ENCODE peak calls at places on chromosomes 16 and 17, in six cellular contexts. U is A549, M is stomach, E is SJSA1, Q is IMR-90, B is ascending aorta. N is an unnamed sample.
A peak's percentile ranks its signal among the peaks of the same experiment; 100 is the strongest.

GRCh38 chr17:38417210-38417951 is 10.9 kb upstream of the ARHGAP23 start:
- DNase-seq in E (no peak), B (no peak), M (no peak), U (no peak), Q (no peak), N (no peak)

GRCh38 chr16:24514096-24514495 is 25.3 kb upstream of the RBBP6 start:
- DNase-seq in M (no peak), Q (no peak), B (no peak), U (no peak), E (no peak), N (no peak)

GRCh38 chr16:57126412-57126811 is 34.0 kb downstream of the CPNE2 start:
- DNase-seq in E (no peak), U (no peak), B (no peak), M (no peak), Q (no peak), N (no peak)

GRCh38 chr16:12245923-12246290 is 269.4 kb downstream of the SNX29 start:
- DNase-seq in E (no peak), M (no peak), Q (no peak), B (no peak), U (no peak), N (no peak)

GRCh38 chr17:20123209-20123608 is 114.0 kb downstream of the SPECC1 start:
- DNase-seq in Q (no peak), B (no peak), U (no peak), E (no peak), M (no peak), N (no peak)

GRCh38 chr17:72588561-72588960 is 467.7 kb downstream of the SOX9 start:
- DNase-seq in E (no peak), M (no peak), Q (no peak), U (no peak), B (no peak), N (no peak)

GRCh38 chr17:58321571-58322525 is 6.7 kb downstream of the TSPOAP1 start:
- DNase-seq in B (no peak), E (no peak), Q (no peak), M (no peak), U (no peak), N (no peak)

GRCh38 chr16:4263504-4264436 is 9.1 kb downstream of the TFAP4 start:
- DNase-seq in B (no peak), U (peak; percentile 46), E (peak; percentile 71), Q (peak; percentile 86), M (peak; percentile 47), N (no peak)

GRCh38 chr17:41284043-41284442 is 8.5 kb downstream of the KRTAP9-7 start:
- DNase-seq in E (peak; percentile 85), U (no peak), Q (peak; percentile 41), M (no peak), B (no peak), N (no peak)

GRCh38 chr16:22813946-22814325 is at the start of gene HS3ST2:
- DNase-seq in U (no peak), B (no peak), E (no peak), Q (no peak), M (no peak), N (no peak)

GRCh38 chr17:74429604-74430384 is 2.1 kb upstream of the GPRC5C start:
- DNase-seq in M (peak; percentile 74), E (peak; percentile 32), B (no peak), U (no peak), Q (no peak), N (no peak)

GRCh38 chr17:49729074-49729473 is 21.3 kb upstream of the SLC35B1 start:
- DNase-seq in E (no peak), U (no peak), M (no peak), Q (no peak), B (no peak), N (no peak)

GRCh38 chr17:17042851-17043667 is 802 bp downstream of the MPRIP start:
- DNase-seq in Q (peak; percentile 66), M (no peak), B (no peak), E (peak; percentile 55), U (no peak), N (no peak)

GRCh38 chr17:50331085-50331791 is 14.7 kb upstream of the XYLT2 start:
- DNase-seq in M (no peak), Q (peak; percentile 99), B (no peak), E (no peak), U (no peak), N (no peak)

GRCh38 chr16:50553182-50553710 is 5.0 kb downstream of the NKD1 start:
- DNase-seq in U (no peak), Q (no peak), E (no peak), M (no peak), B (no peak), N (no peak)

GRCh38 chr17:45320931-45321461 is 4.2 kb upstream of the MAP3K14 start:
- DNase-seq in U (peak; percentile 93), Q (peak; percentile 97), E (peak; percentile 96), B (no peak), M (no peak), N (no peak)

GRCh38 chr17:15411556-15412198 is 55.7 kb downstream of the CDRT4 start:
- DNase-seq in B (no peak), Q (no peak), U (no peak), E (no peak), M (no peak), N (no peak)

GRCh38 chr17:76276461-76277299 is 11.5 kb downstream of the UBALD2 start:
- DNase-seq in B (no peak), U (no peak), E (no peak), Q (peak; percentile 31), M (no peak), N (no peak)

GRCh38 chr17:31093866-31094599 is 744 bp upstream of the NF1 start:
- DNase-seq in E (no peak), Q (no peak), U (no peak), M (no peak), B (no peak), N (no peak)

GRCh38 chr16:58459344-58460218 is 40.4 kb upstream of the NDRG4 start:
- DNase-seq in M (no peak), Q (peak; percentile 43), E (no peak), U (peak; percentile 75), B (no peak), N (no peak)

GRCh38 chr16:4415538-4416199 is 727 bp downstream of the CORO7 start:
- DNase-seq in E (peak; percentile 39), Q (no peak), M (peak; percentile 58), U (no peak), B (no peak), N (peak; percentile 51)

GRCh38 chr17:896439-896838 is 83.1 kb downstream of the NXN start:
- DNase-seq in B (no peak), Q (peak; percentile 66), M (no peak), U (no peak), E (no peak), N (no peak)

GRCh38 chr17:58158181-58158580 is 8.6 kb upstream of the OR4D2 start:
- DNase-seq in B (no peak), E (no peak), Q (no peak), M (no peak), U (no peak), N (no peak)

GRCh38 chr17:81553018-81553615 is 964 bp upstream of the FAAP100 start:
- DNase-seq in Q (peak; percentile 66), M (peak; percentile 83), E (peak; percentile 83), B (peak; percentile 59), U (peak; percentile 92), N (peak; percentile 74)

GRCh38 chr17:81556175-81556691 is 4.1 kb upstream of the FAAP100 start:
- DNase-seq in M (no peak), Q (peak; percentile 60), B (no peak), U (peak; percentile 64), E (no peak), N (no peak)

GRCh38 chr17:81552244-81553017 is at the start of gene FAAP100:
- DNase-seq in U (peak; percentile 89), M (peak; percentile 84), E (peak; percentile 95), B (no peak), Q (peak; percentile 72), N (peak; percentile 76)

GRCh38 chr17:81551458-81552243 is 502 bp downstream of the FAAP100 start:
- DNase-seq in U (peak; percentile 46), M (no peak), B (no peak), Q (peak; percentile 16), E (no peak), N (no peak)

GRCh38 chr17:81553616-81554181 is 1.5 kb upstream of the FAAP100 start:
- DNase-seq in B (no peak), Q (peak; percentile 99), E (peak; percentile 69), M (no peak), U (peak; percentile 71), N (no peak)
- H3K4me3 ChIP-seq in B (peak overlapping the region; percentile 81), Q (no peak overlapping the region), E (no peak overlapping the region), M (peak overlapping the region; percentile 89), U (peak overlapping the region; percentile 86), N (peak overlapping the region; percentile 95)

GRCh38 chr17:80678621-80679020 is 134.0 kb downstream of the RPTOR start:
- DNase-seq in U (no peak), B (no peak), E (peak; percentile 92), Q (peak; percentile 91), M (no peak), N (no peak)
- H3K4me3 ChIP-seq in U (no peak overlapping the region), B (no peak overlapping the region), E (peak overlapping the region; percentile 4), Q (no peak overlapping the region), M (no peak overlapping the region), N (no peak overlapping the region)

GRCh38 chr17:81898885-81899284 is 3.2 kb upstream of the NPB start:
- DNase-seq in M (no peak), E (no peak), B (no peak), U (no peak), Q (no peak), N (no peak)
- H3K4me3 ChIP-seq in M (no peak overlapping the region), E (no peak overlapping the region), B (no peak overlapping the region), U (no peak overlapping the region), Q (no peak overlapping the region), N (no peak overlapping the region)

GRCh38 chr16:85136705-85137322 is 24.5 kb upstream of the CIBAR2 start:
- DNase-seq in M (peak; percentile 31), B (no peak), Q (no peak), E (no peak), U (peak; percentile 38), N (no peak)
- H3K4me3 ChIP-seq in M (peak overlapping the region; percentile 38), B (peak overlapping the region; percentile 59), Q (no peak overlapping the region), E (peak overlapping the region; percentile 12), U (no peak overlapping the region), N (no peak overlapping the region)

GRCh38 chr16:13558752-13559151 is 361.2 kb upstream of the ERCC4 start:
- DNase-seq in B (no peak), E (no peak), M (no peak), Q (no peak), U (no peak), N (no peak)
- H3K4me3 ChIP-seq in B (no peak overlapping the region), E (no peak overlapping the region), M (no peak overlapping the region), Q (no peak overlapping the region), U (no peak overlapping the region), N (no peak overlapping the region)

DNA sequence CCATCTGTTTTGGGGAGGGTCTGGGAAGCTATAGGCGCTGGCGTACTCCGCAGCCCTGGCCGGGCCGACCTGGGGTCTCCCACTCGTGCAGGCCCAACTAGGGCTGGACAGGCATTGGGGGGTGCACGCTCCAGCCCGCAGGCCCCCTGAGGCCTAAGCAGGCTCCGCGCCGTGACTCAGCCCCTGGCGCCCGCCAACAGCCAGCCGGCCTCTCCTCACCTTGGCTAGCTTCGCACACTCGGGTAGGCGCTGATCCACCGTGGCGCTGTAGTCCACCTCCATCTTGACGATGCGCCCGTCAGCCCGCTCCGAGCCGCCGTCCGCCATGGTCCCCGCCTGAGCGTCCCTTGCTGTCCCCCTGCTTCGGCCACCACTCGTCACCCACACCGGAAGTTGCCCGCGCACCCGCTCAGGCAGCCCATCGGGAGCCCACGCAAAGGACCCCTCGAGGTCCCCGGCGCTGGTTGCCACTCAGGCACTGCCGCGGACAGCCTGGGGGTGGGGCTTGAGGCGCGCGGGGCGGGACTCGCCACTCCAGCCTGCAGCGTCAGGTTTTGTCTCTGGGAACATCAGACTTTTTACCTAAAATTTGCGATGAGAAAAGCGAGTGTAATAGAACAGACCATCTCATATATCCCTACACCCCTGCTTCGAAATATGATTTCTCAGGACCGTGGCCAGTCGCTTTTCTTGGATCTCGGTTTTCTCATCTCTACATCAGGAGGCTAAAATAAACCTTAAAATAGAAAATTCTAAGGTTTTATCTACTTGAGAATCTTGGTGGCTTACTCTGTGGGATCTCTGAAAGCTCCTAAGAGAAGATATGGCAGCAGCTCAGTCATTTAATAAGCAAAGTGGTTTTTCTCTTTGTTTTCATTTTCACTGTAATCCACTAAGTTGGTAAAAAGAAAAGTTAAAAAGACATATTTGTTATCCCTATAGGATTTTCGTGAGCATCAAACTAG is at the start of gene PSMD12:
- DNase-seq in B (peak; percentile 74), M (peak; percentile 94), Q (peak; percentile 88), E (peak; percentile 95), U (peak; percentile 95), N (peak; percentile 89)
- H3K4me3 ChIP-seq in B (peak within 1 kb of the TSS; percentile 96), M (peak within 1 kb of the TSS; percentile 89), Q (peak within 1 kb of the TSS; percentile 82), E (peak within 1 kb of the TSS; percentile 90), U (peak within 1 kb of the TSS; percentile 81), N (peak within 1 kb of the TSS; percentile 62)

N was measured in effector memory CD4-positive, alpha-beta T cell.